ENCODE peak calls at places on chromosome 18, in four cellular contexts. U is breast epithelium, F is A549, X is esophagus squamous epithelium. K is an unnamed sample.

GRCh38 chr18:51266736-51267135 is 69.3 kb upstream of the MEX3C start:
- DNase-seq in U (no peak), F (no peak), X (no peak), K (no peak)

GRCh38 chr18:35172451-35173035 is 68.3 kb upstream of the ZNF397 start:
- DNase-seq in U (no peak), F (no peak), X (no peak), K (no peak)

GRCh38 chr18:68397241-68398035 is 317.5 kb downstream of the TMX3 start:
- DNase-seq in U (no peak), F (no peak), X (no peak), K (no peak)

GRCh38 chr18:35432565-35433001 is 55.4 kb upstream of the ZNF396 start:
- DNase-seq in U (no peak), F (no peak), X (no peak), K (no peak)

GRCh38 chr18:7272268-7273049 is 41.6 kb downstream of the LRRC30 start:
- DNase-seq in U (no peak), F (peak), X (no peak), K (peak)

GRCh38 chr18:44957440-44957839 is 276.8 kb downstream of the SETBP1 start:
- DNase-seq in U (no peak), F (no peak), X (no peak), K (no peak)

GRCh38 chr18:27017901-27018500 is 152.5 kb upstream of the AQP4 start:
- DNase-seq in U (no peak), F (peak), X (no peak), K (no peak)

GRCh38 chr18:25647404-25647803 is 295.4 kb upstream of the ZNF521 start:
- DNase-seq in U (no peak), F (no peak), X (no peak), K (no peak)

GRCh38 chr18:8802031-8802679 is 96.8 kb downstream of the MTCL1 start:
- DNase-seq in U (no peak), F (no peak), X (no peak), K (no peak)

GRCh38 chr18:33146009-33146408 is 294.5 kb downstream of the CCDC178 start:
- DNase-seq in U (no peak), F (no peak), X (no peak), K (no peak)

GRCh38 chr18:8947576-8947975 is 154.9 kb upstream of the NDUFV2 start:
- DNase-seq in U (no peak), F (no peak), X (no peak), K (no peak)

GRCh38 chr18:43271593-43272432 is 5.5 kb downstream of the SYT4 start:
- DNase-seq in U (no peak), F (peak), X (no peak), K (peak)

GRCh38 chr18:60038731-60039130 is 138.9 kb downstream of the PMAIP1 start:
- DNase-seq in U (no peak), F (no peak), X (no peak), K (no peak)

GRCh38 chr18:6221602-6222014 is 193.1 kb downstream of the L3MBTL4 start:
- DNase-seq in U (no peak), F (no peak), X (no peak), K (no peak)

GRCh38 chr18:75800331-75800648 is 372.8 kb upstream of the SMIM21 start:
- DNase-seq in U (no peak), F (no peak), X (no peak), K (no peak)

GRCh38 chr18:11147371-11147860 is 2.0 kb downstream of the PIEZO2 start:
- DNase-seq in U (no peak), F (no peak), X (no peak), K (no peak)

GRCh38 chr18:45139478-45139877 is 458.8 kb downstream of the SETBP1 start:
- DNase-seq in U (no peak), F (no peak), X (no peak), K (no peak)

GRCh38 chr18:45887585-45887984 is 62.1 kb downstream of the SIGLEC15 start:
- DNase-seq in U (no peak), F (no peak), X (no peak), K (no peak)

GRCh38 chr18:27184115-27185024 is 738 bp downstream of the CHST9 start:
- DNase-seq in U (no peak), F (no peak), X (no peak), K (no peak)

GRCh38 chr18:55105873-55106272 is 146.6 kb upstream of the CCDC68 start:
- DNase-seq in U (no peak), F (no peak), X (no peak), K (no peak)

GRCh38 chr18:4544131-4544530 is 89.0 kb upstream of the DLGAP1 start:
- DNase-seq in U (no peak), F (peak), X (no peak), K (no peak)

GRCh38 chr18:8460748-8461147 is 148.5 kb upstream of the RAB12 start:
- DNase-seq in U (no peak), F (no peak), X (no peak), K (no peak)

GRCh38 chr18:69636529-69637301 is 236.0 kb downstream of the DOK6 start:
- DNase-seq in U (no peak), F (no peak), X (no peak), K (no peak)

GRCh38 chr18:7954229-7954628 is 387.1 kb downstream of the PTPRM start:
- DNase-seq in U (no peak), F (no peak), X (no peak), K (no peak)

GRCh38 chr18:44698518-44698917 is 17.8 kb downstream of the SETBP1 start:
- DNase-seq in U (no peak), F (no peak), X (no peak), K (no peak)

GRCh38 chr18:42137671-42138375 is 182.8 kb downstream of the PIK3C3 start:
- DNase-seq in U (no peak), F (no peak), X (no peak), K (no peak)

GRCh38 chr18:50190236-50190635 is 4.7 kb downstream of the MYO5B start:
- DNase-seq in U (no peak), F (no peak), X (no peak), K (peak)

GRCh38 chr18:13271512-13271911 is 53.0 kb downstream of the LDLRAD4 start:
- DNase-seq in U (no peak), F (no peak), X (no peak), K (no peak)

GRCh38 chr18:43847164-43848091 is 570.1 kb upstream of the SYT4 start:
- DNase-seq in U (no peak), F (no peak), X (no peak), K (peak)

GRCh38 chr18:596288-596881 is 403 bp upstream of the CLUL1 start:
- DNase-seq in U (peak), F (peak), X (no peak), K (no peak)

DNA sequence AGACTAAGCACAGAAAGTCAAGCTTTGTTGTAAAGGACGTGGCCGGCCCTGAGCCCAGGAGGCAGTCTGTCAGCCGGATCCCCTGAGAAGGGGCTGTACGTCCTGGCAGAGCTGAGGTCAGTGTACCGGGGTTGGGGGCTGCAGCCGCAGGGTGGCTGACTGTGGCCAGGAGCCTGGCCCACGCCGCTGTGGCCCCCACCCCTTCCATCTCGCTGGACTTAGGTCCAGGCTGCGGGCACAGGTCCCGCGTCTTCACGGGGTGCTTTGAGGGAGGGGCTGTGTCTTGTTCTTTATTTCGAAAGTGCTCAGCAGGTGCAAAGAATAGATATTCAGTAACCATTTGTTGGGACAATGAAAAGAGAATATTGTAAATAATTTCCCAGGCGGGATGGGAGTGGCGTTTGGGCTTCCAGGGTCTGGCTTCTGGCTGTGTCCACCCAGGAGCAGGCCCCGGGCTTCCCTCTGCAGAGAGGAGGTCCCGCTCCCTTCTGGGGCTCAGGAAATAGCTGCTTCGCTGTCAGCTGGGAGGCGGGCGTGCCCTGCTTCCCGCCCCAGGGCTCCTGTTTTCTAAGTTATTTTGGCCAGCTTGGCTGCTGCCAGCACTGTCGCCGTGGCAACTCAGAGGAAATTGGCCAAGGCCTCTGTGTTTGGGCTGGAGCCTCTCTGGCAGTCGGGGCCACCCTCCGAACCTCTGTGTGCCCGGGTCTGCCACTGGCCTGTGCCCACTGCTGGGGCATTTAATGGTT is 7.4 kb downstream of the NFATC1 start:
- DNase-seq in U (peak), F (no peak), X (no peak), K (no peak)
- H3K4me3 ChIP-seq in U (peak), F (no peak), X (no peak), K (peak)

GRCh38 chr18:1914489-1914888 is 656.8 kb downstream of the METTL4 start:
- DNase-seq in U (no peak), F (peak), X (no peak), K (no peak)
- TF ChIP-seq CTCF in U (no peak), F (peak), X (no peak), K (peak)

GRCh38 chr18:79639072-79639829 is 40.4 kb upstream of the CTDP1 start:
- DNase-seq in U (no peak), F (no peak), X (no peak), K (no peak)
- H3K4me3 ChIP-seq in U (no peak), F (no peak), X (no peak), K (no peak)

GRCh38 chr18:48320639-48320945 is 88.6 kb downstream of the ZBTB7C start:
- DNase-seq in U (no peak), F (no peak), X (no peak), K (no peak)

GRCh38 chr18:48321121-48321520 is 88.1 kb downstream of the ZBTB7C start:
- DNase-seq in U (no peak), F (no peak), X (no peak), K (no peak)

GRCh38 chr18:48319796-48320638 is 89.2 kb downstream of the ZBTB7C start:
- DNase-seq in U (no peak), F (no peak), X (no peak), K (no peak)

GRCh38 chr18:48323151-48323550 is 86.0 kb downstream of the ZBTB7C start:
- DNase-seq in U (no peak), F (no peak), X (no peak), K (no peak)

DNA sequence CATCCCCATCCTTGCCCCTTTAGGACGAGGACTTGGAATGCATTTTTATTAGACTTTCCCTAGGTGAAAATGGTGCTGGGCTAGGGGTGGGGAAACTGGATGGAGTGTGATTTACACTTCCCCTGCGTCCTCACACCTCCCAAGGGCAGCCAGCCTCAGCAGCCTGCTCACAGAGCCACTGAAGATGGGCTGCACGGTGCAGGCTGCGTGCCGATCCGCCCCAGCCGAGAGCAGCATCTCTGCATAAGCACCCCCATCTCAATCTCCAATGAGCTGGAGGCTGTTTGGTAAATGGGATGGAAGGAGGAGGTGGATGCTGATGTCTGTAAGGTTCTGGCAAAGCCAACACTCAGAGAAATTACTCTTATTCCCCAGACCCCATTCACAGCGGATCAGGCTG is 87.6 kb downstream of the ZBTB7C start:
- DNase-seq in U (no peak), F (no peak), X (no peak), K (no peak)
- TF ChIP-seq CTCF in U (no peak), F (no peak), X (no peak), K (no peak)

GRCh38 chr18:63315879-63316278 is 3.7 kb downstream of the BCL2 start:
- DNase-seq in U (no peak), F (no peak), X (no peak), K (no peak)
- H3K4me3 ChIP-seq in U (peak), F (no peak), X (no peak), K (peak)

DNA sequence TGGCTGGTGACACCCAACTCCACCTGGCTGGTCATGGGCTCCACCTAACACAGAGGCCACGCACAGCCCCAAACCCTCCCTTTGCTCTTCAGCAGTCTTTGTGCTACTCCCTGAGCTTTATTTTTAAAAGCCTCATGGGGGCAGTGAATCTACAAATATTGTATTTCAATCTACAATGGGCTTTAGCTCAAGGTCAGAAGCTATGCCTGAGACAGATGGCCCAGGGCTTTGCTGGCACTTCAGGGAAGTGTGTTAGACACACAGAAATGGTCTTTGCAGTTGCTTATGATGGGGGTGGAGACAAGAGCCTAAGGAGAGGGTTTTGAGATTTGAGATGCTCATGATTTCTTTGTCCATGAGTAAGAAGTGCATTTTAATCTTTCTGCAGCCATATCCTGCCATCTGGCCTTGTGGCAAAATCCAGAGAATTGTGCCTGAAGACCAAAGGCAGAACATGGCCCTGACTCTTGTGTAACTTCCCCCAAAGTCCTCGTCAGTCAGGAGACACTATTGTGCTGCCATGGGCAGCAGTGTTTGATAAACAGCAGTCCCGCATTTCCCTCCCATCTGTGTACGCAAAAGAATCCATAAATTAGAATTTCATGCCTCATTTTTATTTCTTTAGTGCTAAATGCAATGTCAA is 92.6 kb downstream of the VAPA start:
- DNase-seq in U (no peak), F (peak), X (no peak), K (no peak)
- TF ChIP-seq CTCF in U (no peak), F (no peak), X (no peak), K (peak)

DNA sequence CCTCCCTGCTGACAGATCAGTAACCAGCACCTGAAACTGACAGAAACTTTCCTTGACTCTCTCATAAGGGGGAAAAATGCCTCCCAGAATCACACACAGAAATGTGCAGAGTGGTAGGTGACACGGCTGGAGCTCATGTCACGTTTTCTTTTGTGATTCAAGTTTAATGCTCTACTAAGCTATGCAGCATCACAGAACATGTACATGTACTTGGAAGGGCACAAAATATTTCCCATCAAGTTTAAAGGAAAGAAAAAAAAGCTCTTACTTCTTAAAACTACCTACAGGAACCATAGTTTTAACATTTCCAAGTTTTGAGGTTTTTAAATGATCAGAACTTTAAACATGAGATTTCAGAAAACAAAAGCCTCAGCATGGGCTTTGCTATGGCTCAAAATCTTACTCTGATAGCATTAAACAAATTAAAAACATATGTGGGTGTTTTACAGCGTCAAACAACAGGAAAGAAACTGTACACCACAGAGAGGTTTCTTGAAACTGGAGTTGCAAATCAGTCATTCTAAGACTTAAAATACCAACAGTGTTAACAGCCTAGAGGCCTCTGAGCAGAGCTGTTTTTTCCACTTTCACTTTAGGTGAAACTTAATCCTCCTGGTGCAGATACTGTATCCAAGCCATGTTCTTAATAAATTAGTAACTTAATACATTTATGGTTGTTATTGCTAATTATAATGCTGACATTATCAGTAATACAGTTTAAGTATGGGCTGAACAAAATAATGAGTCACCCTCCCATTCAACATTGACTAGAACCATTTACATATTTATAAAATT is 30.1 kb downstream of the MBP start:
- DNase-seq in U (no peak), F (no peak), X (no peak), K (no peak)
- H3K4me3 ChIP-seq in U (no peak), F (peak), X (no peak), K (peak)

K was measured in epithelial cell of proximal tubule.